ENCODE peak calls at places on chromosomes 2 and 18, in five cellular contexts. One of them, this sample, is unnamed.

GRCh38 chr2:118056165-118056534 is 32.1 kb upstream of the INSIG2 start:
- DNase-seq in omental fat pad: no peak
- DNase-seq in activated gamma-delta T cell treated with Interleukin-2 at 50 U/mL for 16 hours: no peak
- DNase-seq in CD4-positive, alpha-beta T cell: no peak
- DNase-seq in stimulated activated CD8-positive, alpha-beta memory T cell treated with anti-CD3 and anti-CD28 coated beads, Interleukin-2, amount 100 ng/mL, for 1 hour: no peak
- DNase-seq in this sample: no peak

GRCh38 chr2:210997373-210997772 is 441.0 kb downstream of the CPS1 start:
- DNase-seq in omental fat pad: no peak
- DNase-seq in activated gamma-delta T cell treated with Interleukin-2 at 50 U/mL for 16 hours: no peak
- DNase-seq in CD4-positive, alpha-beta T cell: no peak
- DNase-seq in stimulated activated CD8-positive, alpha-beta memory T cell treated with anti-CD3 and anti-CD28 coated beads, Interleukin-2, amount 100 ng/mL, for 1 hour: no peak
- DNase-seq in this sample: no peak

GRCh38 chr2:126662623-126663022 is 6.7 kb downstream of the GYPC start:
- DNase-seq in omental fat pad: no peak
- DNase-seq in activated gamma-delta T cell treated with Interleukin-2 at 50 U/mL for 16 hours: no peak
- DNase-seq in CD4-positive, alpha-beta T cell: no peak
- DNase-seq in stimulated activated CD8-positive, alpha-beta memory T cell treated with anti-CD3 and anti-CD28 coated beads, Interleukin-2, amount 100 ng/mL, for 1 hour: no peak
- DNase-seq in this sample: no peak

GRCh38 chr2:215803150-215803549 is 210.2 kb downstream of the MREG start:
- DNase-seq in omental fat pad: no peak
- DNase-seq in activated gamma-delta T cell treated with Interleukin-2 at 50 U/mL for 16 hours: no peak
- DNase-seq in CD4-positive, alpha-beta T cell: no peak
- DNase-seq in stimulated activated CD8-positive, alpha-beta memory T cell treated with anti-CD3 and anti-CD28 coated beads, Interleukin-2, amount 100 ng/mL, for 1 hour: no peak
- DNase-seq in this sample: no peak

GRCh38 chr18:33212363-33212762 is 228.2 kb downstream of the CCDC178 start:
- DNase-seq in omental fat pad: no peak
- DNase-seq in activated gamma-delta T cell treated with Interleukin-2 at 50 U/mL for 16 hours: no peak
- DNase-seq in CD4-positive, alpha-beta T cell: no peak
- DNase-seq in stimulated activated CD8-positive, alpha-beta memory T cell treated with anti-CD3 and anti-CD28 coated beads, Interleukin-2, amount 100 ng/mL, for 1 hour: no peak
- DNase-seq in this sample: no peak

GRCh38 chr2:86372641-86373502 is 35.4 kb upstream of the REEP1 start:
- DNase-seq in omental fat pad: no peak
- DNase-seq in activated gamma-delta T cell treated with Interleukin-2 at 50 U/mL for 16 hours: no peak
- DNase-seq in CD4-positive, alpha-beta T cell: no peak
- DNase-seq in stimulated activated CD8-positive, alpha-beta memory T cell treated with anti-CD3 and anti-CD28 coated beads, Interleukin-2, amount 100 ng/mL, for 1 hour: no peak
- DNase-seq in this sample: peak

GRCh38 chr2:127844973-127845372 is 13.0 kb downstream of the POLR2D start:
- DNase-seq in omental fat pad: no peak
- DNase-seq in activated gamma-delta T cell treated with Interleukin-2 at 50 U/mL for 16 hours: no peak
- DNase-seq in CD4-positive, alpha-beta T cell: no peak
- DNase-seq in stimulated activated CD8-positive, alpha-beta memory T cell treated with anti-CD3 and anti-CD28 coated beads, Interleukin-2, amount 100 ng/mL, for 1 hour: no peak
- DNase-seq in this sample: no peak

GRCh38 chr2:182559623-182560022 is 132.8 kb upstream of the PDE1A start:
- DNase-seq in omental fat pad: no peak
- DNase-seq in activated gamma-delta T cell treated with Interleukin-2 at 50 U/mL for 16 hours: no peak
- DNase-seq in CD4-positive, alpha-beta T cell: no peak
- DNase-seq in stimulated activated CD8-positive, alpha-beta memory T cell treated with anti-CD3 and anti-CD28 coated beads, Interleukin-2, amount 100 ng/mL, for 1 hour: no peak
- DNase-seq in this sample: peak

This sample was measured in kidney tubule cell.